ENCODE peak calls at places on chromosomes 13 and 19, in eight cellular contexts. Q is dorsolateral prefrontal cortex, X is neural progenitor cell, O is AG10803, I is breast epithelium, A is GM06990, M is uterus, C is cardiac muscle cell. E is an unnamed sample.

GRCh38 chr19:44607917-44608316 is 5.4 kb upstream of the IGSF23 start:
- DNase-seq in O (no peak), A (no peak), C (no peak), M (no peak), I (no peak), X (no peak), Q (no peak), E (no peak)

GRCh38 chr13:30186644-30187431 is 120.5 kb downstream of the KATNAL1 start:
- DNase-seq in M (no peak), X (peak), C (no peak), I (no peak), Q (no peak), O (no peak), A (no peak), E (no peak)

GRCh38 chr13:44013666-44014291 is 134.1 kb downstream of the LACC1 start:
- DNase-seq in M (no peak), A (no peak), I (no peak), O (peak), Q (no peak), C (peak), X (no peak), E (no peak)

GRCh38 chr19:54415208-54415900 is at the start of gene TTYH1:
- DNase-seq in I (no peak), C (no peak), M (no peak), A (no peak), O (no peak), Q (no peak), X (peak), E (peak)

GRCh38 chr13:28492527-28493367 is 2.2 kb downstream of the FLT1 start:
- DNase-seq in C (no peak), A (no peak), I (no peak), X (peak), Q (no peak), O (no peak), M (no peak), E (peak)

GRCh38 chr13:76732367-76732766 is 153.8 kb downstream of the KCTD12 start:
- DNase-seq in O (no peak), Q (no peak), A (no peak), M (no peak), C (no peak), I (no peak), X (no peak), E (no peak)

GRCh38 chr13:75318138-75318833 is 163.7 kb downstream of the TBC1D4 start:
- DNase-seq in A (no peak), M (no peak), Q (no peak), O (no peak), X (no peak), C (no peak), I (no peak), E (no peak)

GRCh38 chr19:14450876-14451275 is 17.8 kb downstream of the PKN1 start:
- DNase-seq in X (no peak), M (no peak), I (no peak), Q (no peak), C (no peak), O (no peak), A (no peak), E (no peak)

GRCh38 chr19:50379602-50380001 is 3.3 kb downstream of the NR1H2 start:
- DNase-seq in X (no peak), Q (no peak), I (no peak), O (no peak), C (no peak), M (no peak), A (no peak), E (no peak)

GRCh38 chr13:48412100-48412556 is 785 bp downstream of the LPAR6 start:
- DNase-seq in C (peak), Q (no peak), M (no peak), I (no peak), X (no peak), A (no peak), O (no peak), E (no peak)

GRCh38 chr13:51341804-51342203 is 2.3 kb downstream of the SERPINE3 start:
- DNase-seq in O (no peak), M (no peak), I (no peak), C (no peak), X (no peak), Q (no peak), A (no peak), E (no peak)

GRCh38 chr13:92407858-92408257 is 818.7 kb upstream of the GPC6 start:
- DNase-seq in M (no peak), X (peak), A (no peak), I (no peak), Q (no peak), C (no peak), O (no peak), E (no peak)

GRCh38 chr13:63901630-63902029 is 2486.0 kb upstream of the PCDH20 start:
- DNase-seq in I (no peak), M (no peak), Q (no peak), O (no peak), C (no peak), X (peak), A (no peak), E (no peak)

GRCh38 chr19:37977992-37978391 is 71.0 kb downstream of the SIPA1L3 start:
- DNase-seq in O (peak), I (peak), Q (no peak), A (no peak), M (no peak), X (peak), C (peak), E (peak)
- TF ChIP-seq CTCF in O (no peak), I (no peak), Q (no peak), A (no peak), M (no peak), X (no peak), C (no peak), E (no peak)

GRCh38 chr13:60331249-60332012 is 65.6 kb upstream of the TDRD3 start:
- DNase-seq in M (no peak), C (no peak), X (no peak), O (no peak), Q (no peak), A (no peak), I (no peak), E (no peak)

GRCh38 chr13:60328073-60328472 is 68.9 kb upstream of the TDRD3 start:
- DNase-seq in O (no peak), X (no peak), M (no peak), I (no peak), Q (no peak), C (no peak), A (no peak), E (peak)

GRCh38 chr13:60327551-60327950 is 69.5 kb upstream of the TDRD3 start:
- DNase-seq in Q (no peak), A (no peak), M (no peak), C (no peak), X (no peak), I (no peak), O (no peak), E (no peak)

GRCh38 chr13:60326273-60326672 is 70.7 kb upstream of the TDRD3 start:
- DNase-seq in Q (no peak), X (no peak), O (no peak), A (no peak), I (no peak), C (no peak), M (no peak), E (no peak)

DNA sequence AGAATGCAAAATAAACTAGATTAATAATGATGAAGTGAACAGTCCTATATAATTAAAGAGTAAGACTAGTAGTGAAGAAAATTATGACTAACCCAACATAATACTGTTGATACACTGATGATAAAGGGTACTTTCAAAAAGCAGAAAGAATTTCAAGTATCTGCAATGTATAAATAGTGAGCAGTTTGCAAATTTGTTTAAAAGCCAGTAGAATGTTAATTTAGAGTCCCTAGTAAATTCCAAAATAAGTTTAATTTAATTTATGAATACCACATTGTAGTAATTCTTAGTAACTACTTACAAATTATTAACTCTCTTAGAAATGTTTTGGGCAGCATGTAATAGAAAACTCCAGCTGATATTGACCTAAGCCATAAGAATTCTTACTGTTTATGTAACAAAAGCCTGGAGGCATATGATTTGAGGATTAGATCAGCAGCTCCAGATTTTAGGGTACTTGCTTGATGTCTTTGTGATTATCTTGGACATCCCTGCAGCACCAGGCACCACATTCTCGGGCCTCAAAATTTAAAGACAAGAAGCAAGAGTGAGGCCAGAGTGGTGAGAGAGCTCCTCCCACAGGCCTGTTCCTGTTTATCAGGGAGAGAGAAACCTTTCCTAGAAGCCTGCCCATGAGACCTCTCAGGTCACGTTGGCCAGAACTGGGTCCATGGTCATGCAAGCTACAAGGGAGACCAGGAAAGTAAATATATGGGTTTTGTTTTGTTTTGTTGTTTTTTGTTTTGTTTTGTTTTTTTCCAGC is 67.6 kb upstream of the TDRD3 start:
- DNase-seq in M (no peak), Q (no peak), X (peak), A (no peak), C (peak), O (peak), I (no peak), E (peak)
- TF ChIP-seq CTCF in M (no peak), Q (peak), X (peak), A (peak), C (peak), O (peak), I (no peak), E (peak)

GRCh38 chr13:53310786-53311185 is 282.2 kb downstream of the OLFM4 start:
- DNase-seq in X (peak), I (no peak), M (no peak), Q (no peak), C (no peak), A (no peak), O (no peak), E (no peak)

DNA sequence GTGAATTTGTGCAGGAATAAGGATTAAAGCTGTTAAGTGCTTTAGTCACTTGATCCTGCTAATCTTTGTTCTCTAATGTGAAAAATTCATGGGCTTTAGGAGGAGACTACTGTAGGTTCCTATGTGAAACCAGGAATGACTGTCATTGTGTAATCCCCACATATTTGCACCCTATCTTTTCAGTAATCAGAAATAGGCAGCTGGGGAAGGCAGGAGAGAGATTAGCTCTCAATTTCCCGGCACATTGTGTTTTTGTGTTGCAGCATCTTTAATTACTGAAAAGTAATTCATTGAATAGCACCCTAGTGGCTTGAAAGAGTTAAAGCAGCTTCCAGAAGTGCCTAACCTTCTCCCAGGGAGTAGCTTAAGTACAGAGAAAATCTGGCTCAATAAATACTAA is 282.9 kb downstream of the OLFM4 start:
- DNase-seq in X (peak), I (no peak), O (no peak), M (no peak), C (no peak), A (no peak), Q (no peak), E (no peak)
- TF ChIP-seq CTCF in X (peak), I (no peak), O (no peak), M (no peak), C (no peak), A (no peak), Q (no peak), E (no peak)

GRCh38 chr19:13079542-13079986 is 23.1 kb downstream of the LYL1 start:
- DNase-seq in X (no peak), I (no peak), A (no peak), C (peak), M (peak), O (peak), Q (no peak), E (no peak)

GRCh38 chr19:13083627-13084026 is 19.0 kb downstream of the LYL1 start:
- DNase-seq in C (no peak), X (no peak), A (no peak), I (no peak), M (no peak), O (no peak), Q (peak), E (no peak)

GRCh38 chr19:13083008-13083404 is 19.7 kb downstream of the LYL1 start:
- DNase-seq in A (no peak), M (no peak), Q (no peak), X (no peak), I (no peak), C (no peak), O (no peak), E (no peak)

GRCh38 chr19:13085673-13086072 is 17.0 kb downstream of the LYL1 start:
- DNase-seq in I (no peak), Q (no peak), C (no peak), O (no peak), M (no peak), A (no peak), X (no peak), E (no peak)

DNA sequence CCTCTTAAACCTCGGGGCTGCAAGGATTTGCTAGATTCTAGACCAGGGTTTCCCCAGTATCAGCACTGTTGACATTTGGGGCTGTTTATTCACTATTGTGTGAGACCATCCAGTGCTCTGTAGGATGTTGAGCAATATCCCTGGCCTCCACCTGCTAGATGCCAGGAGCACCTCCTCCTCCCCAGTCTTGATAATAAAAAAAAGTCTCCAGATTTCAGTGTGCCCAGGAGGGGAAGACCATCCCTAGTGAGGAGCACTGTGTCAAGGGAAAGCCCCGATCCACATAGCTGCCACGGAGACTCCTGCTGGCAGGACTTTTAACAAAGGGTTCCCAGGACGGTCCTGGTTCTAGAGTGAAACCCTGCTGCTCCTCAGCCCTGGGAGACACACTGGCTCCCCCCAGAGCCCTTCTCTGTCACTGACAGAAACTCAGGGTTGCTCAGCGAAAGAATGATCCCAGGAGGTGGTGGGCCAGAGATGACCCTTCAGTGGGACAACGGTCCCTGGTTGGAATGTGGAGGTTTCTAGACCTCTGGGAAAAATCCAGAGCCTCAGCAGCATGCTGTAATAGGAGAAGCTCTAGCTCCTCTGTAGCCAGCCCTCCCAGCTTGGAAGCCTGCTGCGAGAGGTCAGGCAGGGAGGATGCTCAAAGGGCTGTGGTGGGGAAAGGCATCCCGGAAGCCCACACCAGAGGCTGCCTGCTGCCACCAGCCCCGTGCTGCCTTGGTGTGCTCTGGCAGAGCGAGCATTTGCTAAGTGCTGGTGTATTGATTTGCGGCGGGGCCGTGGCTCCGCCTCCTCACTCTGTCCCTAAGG is 20.3 kb downstream of the LYL1 start:
- DNase-seq in O (peak), Q (no peak), A (no peak), C (peak), M (peak), I (no peak), X (peak), E (no peak)
- TF ChIP-seq CTCF in O (peak), Q (peak), A (peak), C (peak), M (no peak), I (no peak), X (peak), E (no peak)

GRCh38 chr13:97211357-97211756 is 10.8 kb upstream of the MBNL2 start:
- DNase-seq in I (no peak), O (peak), X (no peak), M (no peak), A (no peak), C (no peak), Q (no peak), E (no peak)

GRCh38 chr13:97211986-97212385 is 10.1 kb upstream of the MBNL2 start:
- DNase-seq in O (no peak), I (no peak), M (no peak), C (peak), Q (no peak), X (no peak), A (no peak), E (no peak)

GRCh38 chr13:97214921-97215320 is 7.2 kb upstream of the MBNL2 start:
- DNase-seq in Q (no peak), I (no peak), M (no peak), X (no peak), O (no peak), A (no peak), C (no peak), E (no peak)

GRCh38 chr13:97215325-97215724 is 6.8 kb upstream of the MBNL2 start:
- DNase-seq in A (no peak), I (no peak), X (no peak), Q (no peak), M (no peak), C (no peak), O (no peak), E (no peak)

GRCh38 chr13:97212540-97213146 is 9.5 kb upstream of the MBNL2 start:
- DNase-seq in A (no peak), Q (no peak), X (no peak), M (no peak), I (no peak), O (peak), C (peak), E (no peak)
- TF ChIP-seq CTCF in A (peak), Q (peak), X (peak), M (no peak), I (peak), O (peak), C (peak), E (peak)

DNA sequence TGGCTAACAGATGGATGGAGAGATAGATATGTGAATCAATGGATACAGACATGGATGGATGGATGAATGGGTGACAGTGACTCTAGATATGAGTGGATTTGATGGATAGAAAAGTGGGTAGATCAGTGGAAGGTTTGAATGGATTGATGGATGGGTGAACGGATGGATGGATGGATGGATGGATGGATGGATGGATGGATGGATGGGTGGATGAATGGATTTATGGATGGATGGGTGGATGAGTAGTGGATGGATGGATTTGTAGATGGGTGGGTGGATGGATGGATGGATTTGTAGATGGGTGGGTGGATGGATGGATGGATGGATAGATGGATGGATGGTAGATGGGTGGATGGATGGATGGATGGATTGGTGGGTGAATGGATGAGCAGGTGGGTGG is 6.8 kb downstream of the CELF5 start:
- DNase-seq in C (no peak), M (no peak), I (no peak), O (no peak), Q (no peak), A (no peak), X (no peak), E (no peak)
- TF ChIP-seq CTCF in C (no peak), M (no peak), I (no peak), O (no peak), Q (no peak), A (no peak), X (no peak), E (no peak)

GRCh38 chr13:41313117-41313516 is 2.0 kb downstream of the NAA16 start:
- DNase-seq in X (peak), I (no peak), A (no peak), Q (no peak), C (no peak), M (no peak), O (no peak), E (no peak)

GRCh38 chr13:41313659-41314197 is 2.7 kb downstream of the NAA16 start:
- DNase-seq in Q (no peak), M (no peak), I (no peak), X (no peak), A (no peak), O (no peak), C (no peak), E (no peak)

GRCh38 chr13:41308241-41308640 is 2.8 kb upstream of the NAA16 start:
- DNase-seq in C (no peak), I (no peak), M (no peak), Q (no peak), A (no peak), O (no peak), X (no peak), E (no peak)

GRCh38 chr13:41311607-41312500 is 787 bp downstream of the NAA16 start:
- DNase-seq in Q (peak), C (peak), O (peak), X (peak), A (peak), I (no peak), M (peak), E (peak)

DNA sequence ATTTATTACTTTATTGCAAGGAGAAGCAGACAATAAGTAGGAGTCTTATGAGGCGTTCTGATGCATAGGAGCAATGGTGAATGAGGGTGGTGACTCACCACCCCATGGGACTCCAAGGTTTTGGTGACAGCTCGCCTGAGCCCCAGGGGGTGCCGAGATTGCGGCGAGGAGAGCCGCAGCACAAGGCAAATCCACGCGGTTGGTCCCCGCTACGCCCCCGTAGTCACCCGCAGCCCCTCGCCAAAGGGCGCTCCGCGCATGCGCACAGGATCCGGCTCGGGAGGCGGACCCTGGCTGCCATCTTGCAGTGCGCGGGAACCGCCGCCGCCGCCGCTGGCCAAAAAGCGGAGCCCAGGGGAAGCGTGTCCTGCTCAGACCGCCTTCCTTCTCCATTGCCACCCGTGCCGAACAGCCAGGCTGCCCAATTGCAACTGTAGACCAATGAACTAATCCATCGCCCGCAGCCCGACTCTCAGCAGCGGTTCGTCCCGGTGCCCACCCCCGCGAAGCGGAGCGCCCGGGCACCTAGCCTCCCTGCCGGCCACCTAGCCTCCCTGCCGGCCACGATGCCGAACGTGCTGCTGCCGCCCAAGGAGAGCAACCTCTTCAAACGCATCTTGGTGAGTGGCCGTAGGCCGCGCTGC is at the start of gene NAA16:
- DNase-seq in M (peak), A (peak), C (peak), X (peak), I (peak), O (peak), Q (peak), E (peak)
- TF ChIP-seq CTCF in M (no peak), A (no peak), C (no peak), X (no peak), I (no peak), O (no peak), Q (peak), E (no peak)

E was measured in GM20000.